ENCODE peak calls at places on chromosomes 3 and 15, in five cellular contexts. G is breast epithelium; S is activated CD4-positive, CD25-positive, alpha-beta regulatory T cell; A is GM06990; R is left ventricle myocardium superior. V is an unnamed sample.

GRCh38 chr3:120693439-120694172 is 11.6 kb upstream of the HGD start:
- DNase-seq in G (no peak), S (no peak), A (no peak), R (no peak), V (no peak)

GRCh38 chr15:60208708-60209107 is 189.1 kb downstream of the ANXA2 start:
- DNase-seq in G (no peak), S (no peak), A (no peak), R (no peak), V (no peak)

GRCh38 chr3:186354100-186354499 is 7.9 kb downstream of the DGKG start:
- DNase-seq in G (no peak), S (no peak), A (no peak), R (no peak), V (no peak)

GRCh38 chr3:32121137-32121536 is 14.7 kb downstream of the GPD1L start:
- DNase-seq in G (no peak), S (no peak), A (no peak), R (no peak), V (no peak)

GRCh38 chr15:64334530-64334929 is 21.4 kb downstream of the CSNK1G1 start:
- DNase-seq in G (no peak), S (peak), A (no peak), R (no peak), V (no peak)

GRCh38 chr15:100265641-100266035 is 76.1 kb downstream of the ADAMTS17 start:
- DNase-seq in G (no peak), S (no peak), A (no peak), R (no peak), V (no peak)

GRCh38 chr3:98259707-98260106 is 4.3 kb upstream of the OR5H6 start:
- DNase-seq in G (no peak), S (no peak), A (no peak), R (no peak), V (no peak)

GRCh38 chr3:115982629-115983028 is 359.3 kb downstream of the GAP43 start:
- DNase-seq in G (no peak), S (no peak), A (no peak), R (no peak), V (no peak)

GRCh38 chr3:23671901-23672589 is 133.7 kb upstream of the UBE2E1 start:
- DNase-seq in G (no peak), S (no peak), A (no peak), R (peak), V (no peak)

GRCh38 chr3:153614563-153614962 is 452.5 kb downstream of the RAP2B start:
- DNase-seq in G (no peak), S (no peak), A (no peak), R (no peak), V (no peak)

GRCh38 chr3:117483839-117484238 is 774.3 kb downstream of the TUSC7 start:
- DNase-seq in G (no peak), S (no peak), A (no peak), R (no peak), V (no peak)

GRCh38 chr15:40470423-40471104 is at the start of gene CHST14:
- DNase-seq in G (no peak), S (peak), A (peak), R (peak), V (peak)

GRCh38 chr3:176041812-176042211 is 1155.5 kb downstream of the TBL1XR1 start:
- DNase-seq in G (no peak), S (no peak), A (no peak), R (no peak), V (no peak)

GRCh38 chr15:74208901-74209559 is 6.4 kb upstream of the STRA6 start:
- DNase-seq in G (no peak), S (no peak), A (no peak), R (no peak), V (no peak)

GRCh38 chr3:122533931-122534334 is 19.2 kb upstream of the KPNA1 start:
- DNase-seq in G (no peak), S (no peak), A (peak), R (no peak), V (no peak)

V was measured in left ventricle myocardium inferior.